ENCODE peak calls at places on chromosomes 12 and 14, in five cellular contexts. One of them, this sample, is unnamed.

GRCh38 chr12:111457071-111457470 is 51.3 kb downstream of the SH2B3 start:
- DNase-seq in HTR-8/SVneo: no peak
- DNase-seq in AG10803: no peak
- DNase-seq in ELR: no peak
- DNase-seq in NCI-H69: no peak
- DNase-seq in this sample: no peak

GRCh38 chr12:103672401-103673119 is 85.5 kb downstream of the STAB2 start:
- DNase-seq in HTR-8/SVneo: no peak
- DNase-seq in AG10803: no peak
- DNase-seq in ELR: no peak
- DNase-seq in NCI-H69: no peak
- DNase-seq in this sample: no peak

GRCh38 chr14:104138098-104138890 is at the start of gene KIF26A:
- DNase-seq in HTR-8/SVneo: peak
- DNase-seq in AG10803: no peak
- DNase-seq in ELR: no peak
- DNase-seq in NCI-H69: peak
- DNase-seq in this sample: no peak

GRCh38 chr14:30443368-30444007 is 115.5 kb upstream of the G2E3 start:
- DNase-seq in HTR-8/SVneo: peak
- DNase-seq in AG10803: peak
- DNase-seq in ELR: peak
- DNase-seq in NCI-H69: peak
- DNase-seq in this sample: no peak

GRCh38 chr14:103935102-103935501 is 6.8 kb downstream of the TDRD9 start:
- DNase-seq in HTR-8/SVneo: no peak
- DNase-seq in AG10803: no peak
- DNase-seq in ELR: no peak
- DNase-seq in NCI-H69: no peak
- DNase-seq in this sample: no peak

GRCh38 chr12:16019131-16019530 is 108.0 kb downstream of the DERA start:
- DNase-seq in HTR-8/SVneo: no peak
- DNase-seq in AG10803: peak
- DNase-seq in ELR: no peak
- DNase-seq in NCI-H69: no peak
- DNase-seq in this sample: no peak

GRCh38 chr12:113660941-113661340 is 189.3 kb upstream of the LHX5 start:
- DNase-seq in HTR-8/SVneo: no peak
- DNase-seq in AG10803: no peak
- DNase-seq in ELR: no peak
- DNase-seq in NCI-H69: no peak
- DNase-seq in this sample: no peak

GRCh38 chr12:124869011-124869665 is 5.5 kb upstream of the SCARB1 start:
- DNase-seq in HTR-8/SVneo: no peak
- DNase-seq in AG10803: no peak
- DNase-seq in ELR: peak
- DNase-seq in NCI-H69: peak
- DNase-seq in this sample: no peak

GRCh38 chr12:47820631-47821345 is 1.1 kb upstream of the HDAC7 start:
- DNase-seq in HTR-8/SVneo: peak
- DNase-seq in AG10803: peak
- DNase-seq in ELR: peak
- DNase-seq in NCI-H69: peak
- DNase-seq in this sample: peak

GRCh38 chr12:3261782-3262359 is 184.7 kb downstream of the TSPAN9 start:
- DNase-seq in HTR-8/SVneo: no peak
- DNase-seq in AG10803: no peak
- DNase-seq in ELR: no peak
- DNase-seq in NCI-H69: no peak
- DNase-seq in this sample: no peak

GRCh38 chr12:105820407-105821140 is 318.2 kb downstream of the NUAK1 start:
- DNase-seq in HTR-8/SVneo: no peak
- DNase-seq in AG10803: peak
- DNase-seq in ELR: no peak
- DNase-seq in NCI-H69: no peak
- DNase-seq in this sample: no peak

GRCh38 chr14:84655014-84655413 is 874.9 kb upstream of the FLRT2 start:
- DNase-seq in HTR-8/SVneo: no peak
- DNase-seq in AG10803: no peak
- DNase-seq in ELR: no peak
- DNase-seq in NCI-H69: no peak
- DNase-seq in this sample: no peak

GRCh38 chr12:122867701-122868461 is 28.0 kb downstream of the VPS37B start:
- DNase-seq in HTR-8/SVneo: no peak
- DNase-seq in AG10803: no peak
- DNase-seq in ELR: peak
- DNase-seq in NCI-H69: no peak
- DNase-seq in this sample: no peak

GRCh38 chr12:103928736-103929050 is 1.5 kb upstream of the HSP90B1 start:
- DNase-seq in HTR-8/SVneo: no peak
- DNase-seq in AG10803: no peak
- DNase-seq in ELR: no peak
- DNase-seq in NCI-H69: no peak
- DNase-seq in this sample: no peak

GRCh38 chr14:56318393-56319115 is 200.3 kb downstream of the PELI2 start:
- DNase-seq in HTR-8/SVneo: no peak
- DNase-seq in AG10803: no peak
- DNase-seq in ELR: no peak
- DNase-seq in NCI-H69: no peak
- DNase-seq in this sample: no peak

GRCh38 chr14:29712586-29712985 is 215.1 kb downstream of the PRKD1 start:
- DNase-seq in HTR-8/SVneo: no peak
- DNase-seq in AG10803: no peak
- DNase-seq in ELR: no peak
- DNase-seq in NCI-H69: peak
- DNase-seq in this sample: no peak

This sample was measured in PC-9.